ENCODE peak calls at places on chromosomes 1 and 21, in six cellular contexts. F is activated CD4-positive, alpha-beta T cell treated with anti-CD3 and anti-CD28 coated beads, Interleukin-2, amount 10 ng/mL, durations not matched to agents 7 days and 5 days; U is neural crest cell; K is H9; S is GM10248; M is T-helper 1 cell. V is an unnamed sample.

GRCh38 chr1:175169305-175170018 is 23.1 kb downstream of the KIAA0040 start:
- DNase-seq in F (no peak), U (no peak), K (no peak), S (no peak), M (no peak), V (no peak)

GRCh38 chr1:197150336-197151005 is 4.0 kb upstream of the ASPM start:
- DNase-seq in F (no peak), U (no peak), K (no peak), S (no peak), M (no peak), V (no peak)

GRCh38 chr1:51310871-51311613 is 19.3 kb downstream of the TTC39A start:
- DNase-seq in F (no peak), U (no peak), K (no peak), S (no peak), M (no peak), V (no peak)

GRCh38 chr1:155070392-155070700 is 6.8 kb downstream of the EFNA4 start:
- DNase-seq in F (no peak), U (no peak), K (no peak), S (no peak), M (no peak), V (no peak)

GRCh38 chr1:192609110-192610079 is 26.6 kb upstream of the RGS13 start:
- DNase-seq in F (peak; percentile 71), U (no peak), K (no peak), S (peak; percentile 73), M (peak; percentile 31), V (peak; percentile 56)

GRCh38 chr1:173868266-173869107 is at the start of gene ZBTB37:
- DNase-seq in F (peak; percentile 95), U (peak; percentile 74), K (peak; percentile 99), S (peak; percentile 90), M (peak; percentile 85), V (peak; percentile 85)

GRCh38 chr1:192575499-192576189 is at the start of gene RGS1:
- DNase-seq in F (peak; percentile 72), U (no peak), K (no peak), S (peak; percentile 40), M (peak; percentile 62), V (peak; percentile 50)

GRCh38 chr1:203624341-203624712 is 2.3 kb upstream of the ATP2B4 start:
- DNase-seq in F (no peak), U (no peak), K (no peak), S (no peak), M (no peak), V (no peak)

GRCh38 chr1:51101976-51102375 is at the start of gene C1orf185:
- DNase-seq in F (no peak), U (no peak), K (no peak), S (no peak), M (no peak), V (no peak)

GRCh38 chr1:153400244-153400643 is 9.4 kb upstream of the S100A8 start:
- DNase-seq in F (no peak), U (no peak), K (no peak), S (no peak), M (no peak), V (no peak)

GRCh38 chr1:53377438-53377841 is 49.6 kb upstream of the LRP8 start:
- DNase-seq in F (peak; percentile 4), U (no peak), K (peak; percentile 28), S (no peak), M (no peak), V (no peak)

GRCh38 chr21:32348604-32349332 is 44.0 kb downstream of the URB1 start:
- DNase-seq in F (no peak), U (no peak), K (peak; percentile 14), S (no peak), M (no peak), V (no peak)

GRCh38 chr1:160665330-160666078 is 18.7 kb upstream of the SLAMF1 start:
- DNase-seq in F (no peak), U (no peak), K (no peak), S (no peak), M (no peak), V (no peak)

GRCh38 chr1:117541003-117541402 is 64.8 kb upstream of the TENT5C start:
- DNase-seq in F (no peak), U (no peak), K (no peak), S (no peak), M (no peak), V (no peak)

GRCh38 chr1:92822907-92823306 is 8.9 kb upstream of the RPL5 start:
- DNase-seq in F (no peak), U (no peak), K (no peak), S (no peak), M (no peak), V (no peak)

GRCh38 chr1:115090547-115090946 is 1.2 kb upstream of the TSPAN2 start:
- DNase-seq in F (no peak), U (no peak), K (peak; percentile 64), S (no peak), M (no peak), V (no peak)

GRCh38 chr1:59805564-59805963 is 9.2 kb upstream of the HOOK1 start:
- DNase-seq in F (no peak), U (no peak), K (no peak), S (no peak), M (no peak), V (no peak)

GRCh38 chr1:49323925-49324540 is 547.3 kb upstream of the BEND5 start:
- DNase-seq in F (no peak), U (no peak), K (no peak), S (no peak), M (no peak), V (no peak)

GRCh38 chr21:43603641-43604504 is 55.4 kb downstream of the HSF2BP start:
- DNase-seq in F (no peak), U (no peak), K (no peak), S (no peak), M (no peak), V (no peak)

GRCh38 chr1:2103266-2103900 is 53.2 kb downstream of the PRKCZ start:
- DNase-seq in F (no peak), U (no peak), K (no peak), S (no peak), M (no peak), V (no peak)

GRCh38 chr21:43719748-43720538 is 1.0 kb downstream of the PDXK start:
- DNase-seq in F (no peak), U (no peak), K (peak; percentile 34), S (no peak), M (no peak), V (peak; percentile 27)

GRCh38 chr1:59125154-59125553 is 171.7 kb upstream of the FGGY start:
- DNase-seq in F (peak; percentile 12), U (no peak), K (no peak), S (no peak), M (no peak), V (no peak)

GRCh38 chr1:93607814-93608187 is 73.8 kb downstream of the BCAR3 start:
- DNase-seq in F (no peak), U (no peak), K (no peak), S (peak; percentile 84), M (no peak), V (peak; percentile 79)

GRCh38 chr1:184387871-184388670 is 1.2 kb downstream of the C1orf21 start:
- DNase-seq in F (peak; percentile 8), U (peak; percentile 6), K (no peak), S (no peak), M (no peak), V (peak; percentile 19)

GRCh38 chr1:245997471-245998258 is 509.4 kb downstream of the SMYD3 start:
- DNase-seq in F (no peak), U (no peak), K (no peak), S (no peak), M (no peak), V (no peak)

GRCh38 chr1:22958556-22958955 is 14.1 kb downstream of the LACTBL1 start:
- DNase-seq in F (no peak), U (no peak), K (no peak), S (no peak), M (no peak), V (no peak)

GRCh38 chr1:65490231-65491009 is 70.0 kb downstream of the LEPR start:
- DNase-seq in F (no peak), U (no peak), K (no peak), S (no peak), M (no peak), V (no peak)

GRCh38 chr1:54312874-54313316 is 93.3 kb downstream of the SSBP3 start:
- DNase-seq in F (peak; percentile 18), U (no peak), K (peak; percentile 66), S (no peak), M (no peak), V (no peak)

GRCh38 chr1:215567491-215568286 is 585 bp downstream of the KCTD3 start:
- DNase-seq in F (peak; percentile 34), U (peak; percentile 41), K (peak; percentile 54), S (peak; percentile 75), M (peak; percentile 0), V (peak; percentile 73)

GRCh38 chr21:21860888-21861287 is 862.7 kb downstream of the NCAM2 start:
- DNase-seq in F (no peak), U (no peak), K (no peak), S (no peak), M (no peak), V (no peak)

GRCh38 chr1:223233410-223234163 is 90.5 kb upstream of the TLR5 start:
- DNase-seq in F (no peak), U (no peak), K (peak; percentile 23), S (no peak), M (no peak), V (no peak)

GRCh38 chr1:47940779-47941178 is 56.4 kb downstream of the TRABD2B start:
- DNase-seq in F (no peak), U (no peak), K (no peak), S (no peak), M (no peak), V (no peak)

GRCh38 chr1:225481738-225482137 is 53.9 kb upstream of the LBR start:
- DNase-seq in F (no peak), U (no peak), K (peak; percentile 26), S (peak; percentile 3), M (no peak), V (no peak)

V was measured in GM13977.